ENCODE peak calls at places on chromosome 20, in five cellular contexts. R is A549; Z is psoas muscle; W is neural progenitor cell; L is effector memory CD4-positive, alpha-beta T cell. N is an unnamed sample.

GRCh38 chr20:51060301-51060700 is 37.4 kb upstream of the KCNG1 start:
- DNase-seq in R (no peak), Z (no peak), W (no peak), L (no peak), N (no peak)

GRCh38 chr20:24672886-24673677 is 203.7 kb downstream of the SYNDIG1 start:
- DNase-seq in R (peak; percentile 38), Z (no peak), W (no peak), L (no peak), N (no peak)

GRCh38 chr20:50932016-50932338 is 740 bp upstream of the ADNP start:
- DNase-seq in R (no peak), Z (no peak), W (no peak), L (no peak), N (no peak)

GRCh38 chr20:62977613-62978558 is 25.4 kb downstream of the SLC17A9 start:
- DNase-seq in R (peak; percentile 49), Z (no peak), W (no peak), L (peak; percentile 80), N (peak; percentile 84)

GRCh38 chr20:40811660-40812414 is 122.8 kb upstream of the MAFB start:
- DNase-seq in R (no peak), Z (no peak), W (no peak), L (no peak), N (no peak)

GRCh38 chr20:23295934-23296333 is 54.7 kb upstream of the NXT1 start:
- DNase-seq in R (no peak), Z (no peak), W (no peak), L (no peak), N (no peak)

GRCh38 chr20:37841389-37841788 is 61.5 kb upstream of the VSTM2L start:
- DNase-seq in R (no peak), Z (no peak), W (no peak), L (no peak), N (no peak)

GRCh38 chr20:34983995-34984735 is 28.5 kb downstream of the MYH7B start:
- DNase-seq in R (no peak), Z (peak; percentile 52), W (peak; percentile 23), L (no peak), N (no peak)

GRCh38 chr20:54172856-54173652 is 732 bp downstream of the CYP24A1 start:
- DNase-seq in R (no peak), Z (no peak), W (peak; percentile 73), L (no peak), N (no peak)

GRCh38 chr20:44215125-44215524 is 4.6 kb upstream of the OSER1 start:
- DNase-seq in R (peak; percentile 57), Z (peak; percentile 79), W (peak; percentile 75), L (peak; percentile 59), N (peak; percentile 56)

GRCh38 chr20:62464990-62465389 is 10.8 kb downstream of the GATA5 start:
- DNase-seq in R (no peak), Z (no peak), W (no peak), L (no peak), N (no peak)

GRCh38 chr20:63127700-63128364 is 88.1 kb downstream of the YTHDF1 start:
- DNase-seq in R (no peak), Z (peak; percentile 20), W (no peak), L (no peak), N (peak; percentile 1)

GRCh38 chr20:50215101-50215500 is 24.5 kb downstream of the CEBPB start:
- DNase-seq in R (no peak), Z (no peak), W (no peak), L (no peak), N (no peak)

GRCh38 chr20:13059398-13060136 is 50.8 kb downstream of the SPTLC3 start:
- DNase-seq in R (no peak), Z (no peak), W (no peak), L (no peak), N (no peak)

GRCh38 chr20:24783631-24784492 is 165.2 kb upstream of the CST7 start:
- DNase-seq in R (no peak), Z (no peak), W (peak; percentile 17), L (no peak), N (no peak)

GRCh38 chr20:51366155-51366886 is 176.2 kb downstream of the NFATC2 start:
- DNase-seq in R (peak; percentile 86), Z (peak; percentile 85), W (no peak), L (no peak), N (no peak)

GRCh38 chr20:11387189-11387754 is 530.4 kb upstream of the BTBD3 start:
- DNase-seq in R (peak; percentile 43), Z (no peak), W (no peak), L (no peak), N (no peak)

GRCh38 chr20:4513720-4514119 is 208.0 kb upstream of the PRND start:
- DNase-seq in R (peak; percentile 48), Z (no peak), W (no peak), L (no peak), N (no peak)

GRCh38 chr20:43508106-43508505 is 609 bp downstream of the L3MBTL1 start:
- DNase-seq in R (peak; percentile 21), Z (no peak), W (peak; percentile 52), L (no peak), N (no peak)

GRCh38 chr20:36179170-36179945 is 24.8 kb downstream of the EPB41L1 start:
- DNase-seq in R (no peak), Z (no peak), W (peak; percentile 88), L (no peak), N (no peak)

GRCh38 chr20:51803157-51803854 is 985 bp upstream of the SALL4 start:
- DNase-seq in R (no peak), Z (no peak), W (no peak), L (no peak), N (no peak)

GRCh38 chr20:10495173-10495572 is 60.1 kb downstream of the SLX4IP start:
- DNase-seq in R (no peak), Z (no peak), W (no peak), L (no peak), N (no peak)

GRCh38 chr20:45368221-45368980 is 5.4 kb downstream of the SYS1 start:
- DNase-seq in R (no peak), Z (no peak), W (no peak), L (no peak), N (no peak)

GRCh38 chr20:19583532-19584175 is 174.4 kb upstream of the RIN2 start:
- DNase-seq in R (peak; percentile 64), Z (peak; percentile 84), W (peak; percentile 87), L (no peak), N (no peak)

GRCh38 chr20:44896583-44896982 is 11.1 kb downstream of the YWHAB start:
- DNase-seq in R (no peak), Z (no peak), W (no peak), L (no peak), N (no peak)

DNA sequence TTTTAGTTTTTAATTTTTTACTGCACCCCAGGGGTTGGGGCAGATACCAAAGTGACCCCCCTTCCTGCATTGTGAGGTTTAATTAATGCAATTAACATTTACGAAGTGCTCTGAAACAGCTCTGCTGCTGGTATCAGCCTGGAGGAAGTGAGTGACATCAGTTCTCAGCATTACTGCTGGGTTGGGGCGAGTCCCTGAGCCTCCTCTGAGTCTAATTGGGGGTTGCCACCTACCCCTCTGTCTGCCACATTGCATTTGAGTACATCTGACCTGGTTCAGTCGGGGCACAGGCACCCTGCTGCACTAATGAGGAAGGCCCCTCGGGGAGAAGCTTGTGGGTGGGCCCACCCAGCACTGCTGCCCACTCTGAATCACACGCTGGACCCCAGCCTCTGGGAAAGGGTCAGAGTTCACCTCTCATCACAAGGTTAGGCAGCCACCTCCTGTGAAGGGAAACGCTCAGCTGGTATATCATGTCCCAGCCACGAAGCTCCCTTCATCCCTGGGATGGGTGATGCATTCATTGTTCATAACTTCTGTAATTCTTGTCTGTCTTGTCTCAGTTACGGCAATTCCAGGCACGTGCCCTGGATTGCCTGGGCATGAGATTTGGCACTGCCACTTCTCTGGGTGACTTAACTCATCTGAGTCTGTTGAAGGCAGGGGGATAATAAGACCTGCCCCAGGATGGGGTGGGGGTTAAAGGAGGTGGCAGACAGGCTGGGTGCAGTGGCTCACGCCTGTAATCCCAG is 13.2 kb downstream of the DNMT3B start:
- DNase-seq in R (no peak), Z (no peak), W (no peak), L (no peak), N (no peak)
- H3K9me3 ChIP-seq in R (no peaks in the 10 kb centered on the region), Z (no peaks in the 10 kb centered on the region), W (no peaks in the 10 kb centered on the region), L (no peaks in the 10 kb centered on the region), N (no peaks in the 10 kb centered on the region)

GRCh38 chr20:56003966-56004365 is 1.4 kb downstream of the CBLN4 start:
- DNase-seq in R (no peak), Z (no peak), W (peak; percentile 63), L (no peak), N (no peak)

GRCh38 chr20:56001890-56002289 is 3.4 kb downstream of the CBLN4 start:
- DNase-seq in R (no peak), Z (no peak), W (no peak), L (no peak), N (no peak)

GRCh38 chr20:56005389-56005715 is at the start of gene CBLN4:
- DNase-seq in R (no peak), Z (no peak), W (no peak), L (no peak), N (no peak)

GRCh38 chr20:56003111-56003800 is 2.1 kb downstream of the CBLN4 start:
- DNase-seq in R (no peak), Z (no peak), W (no peak), L (no peak), N (no peak)

DNA sequence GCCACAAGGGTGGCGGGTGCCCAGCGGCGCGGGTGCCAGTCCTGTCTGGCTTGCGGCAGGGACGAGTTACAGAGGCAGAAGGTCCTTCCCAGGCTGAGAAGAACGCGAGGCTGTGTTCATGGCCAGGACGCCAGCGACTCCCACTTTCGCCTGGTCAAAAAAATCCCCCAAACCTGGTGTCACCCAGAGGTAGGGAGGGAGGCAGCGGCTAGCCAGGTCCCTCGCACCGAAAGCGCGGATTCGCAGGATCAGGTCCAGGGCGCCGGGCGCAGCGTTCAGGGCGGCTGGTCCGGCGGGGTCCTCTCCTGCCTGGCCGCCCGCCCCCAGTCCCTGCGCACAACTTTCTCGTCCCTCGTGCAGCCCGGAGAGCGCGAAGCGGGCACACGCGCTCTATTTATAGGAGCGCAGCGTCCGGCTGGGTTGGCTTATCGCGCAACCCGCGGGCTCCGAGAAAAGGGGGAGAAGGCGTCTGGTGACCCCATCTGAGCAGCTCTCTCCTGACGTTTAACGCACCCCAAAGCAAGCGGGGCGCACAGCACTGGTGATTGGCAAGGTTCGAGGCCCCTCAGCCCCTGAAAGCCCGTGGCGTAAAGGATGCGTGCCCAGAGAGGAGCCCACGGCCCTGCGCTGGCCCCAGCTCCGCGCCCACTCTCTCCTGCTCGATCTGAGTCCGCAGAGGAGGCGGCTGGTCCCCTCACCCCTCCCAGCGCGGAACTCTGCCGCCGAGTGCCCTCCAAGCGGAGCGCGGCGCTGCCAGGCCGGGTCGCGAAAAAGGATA is 519 bp downstream of the CBLN4 start:
- DNase-seq in R (no peak), Z (no peak), W (peak; percentile 36), L (no peak), N (no peak)
- H3K9me3 ChIP-seq in R (no peaks in the 10 kb centered on the region), Z (no peaks in the 10 kb centered on the region), W (peaks cover 6% of the 10 kb centered on the region), L (no peaks in the 10 kb centered on the region), N (no peaks in the 10 kb centered on the region)

GRCh38 chr20:17505664-17506517 is 25.3 kb downstream of the BFSP1 start:
- DNase-seq in R (no peak), Z (no peak), W (no peak), L (peak; percentile 11), N (no peak)
- H3K9me3 ChIP-seq in R (no peaks in the 10 kb centered on the region), Z (no peaks in the 10 kb centered on the region), W (no peaks in the 10 kb centered on the region), L (no peaks in the 10 kb centered on the region), N (no peaks in the 10 kb centered on the region)

GRCh38 chr20:16419138-16419715 is 154.0 kb downstream of the KIF16B start:
- DNase-seq in R (no peak), Z (no peak), W (no peak), L (no peak), N (no peak)

GRCh38 chr20:16428112-16428511 is 145.1 kb downstream of the KIF16B start:
- DNase-seq in R (no peak), Z (no peak), W (no peak), L (no peak), N (no peak)

GRCh38 chr20:16424780-16425179 is 148.5 kb downstream of the KIF16B start:
- DNase-seq in R (no peak), Z (no peak), W (no peak), L (no peak), N (no peak)

GRCh38 chr20:16423311-16424212 is 149.7 kb downstream of the KIF16B start:
- DNase-seq in R (no peak), Z (no peak), W (no peak), L (no peak), N (no peak)
- H3K9me3 ChIP-seq in R (peaks cover 2% of the 10 kb centered on the region), Z (peaks cover 5% of the 10 kb centered on the region), W (no peaks in the 10 kb centered on the region), L (no peaks in the 10 kb centered on the region), N (no peaks in the 10 kb centered on the region)

N was measured in T-helper 17 cell.